ENCODE peak calls at places on chromosomes 6 and 20, in nine cellular contexts. One of them, this sample, is unnamed. For H3K4me1, the result is how much of the 10 kb centered on the place peaks cover.

GRCh38 chr20:40359127-40359892 is 329.7 kb downstream of the MAFB start:
- ATAC-seq in lower lobe of right lung: no peak
- ATAC-seq in A549: no peak
- ATAC-seq in upper lobe of left lung: no peak
- ATAC-seq in upper lobe of right lung: no peak
- ATAC-seq in gastrocnemius medialis: no peak
- ATAC-seq in K562: no peak
- ATAC-seq in RWPE2: no peak
- ATAC-seq in Panc1: no peak
- ATAC-seq in this sample: no peak

GRCh38 chr20:50202677-50203076 is 12.0 kb downstream of the CEBPB start:
- ATAC-seq in upper lobe of left lung: no peak
- ATAC-seq in gastrocnemius medialis: no peak
- ATAC-seq in K562: no peak
- ATAC-seq in lower lobe of right lung: no peak
- ATAC-seq in upper lobe of right lung: no peak
- ATAC-seq in Panc1: no peak
- ATAC-seq in A549: no peak
- ATAC-seq in RWPE2: no peak
- ATAC-seq in this sample: no peak

GRCh38 chr6:119541132-119541905 is 191.8 kb upstream of the MAN1A1 start:
- ATAC-seq in RWPE2: peak
- ATAC-seq in gastrocnemius medialis: peak
- ATAC-seq in K562: peak
- ATAC-seq in A549: peak
- ATAC-seq in upper lobe of left lung: peak
- ATAC-seq in lower lobe of right lung: peak
- ATAC-seq in Panc1: no peak
- ATAC-seq in upper lobe of right lung: peak
- ATAC-seq in this sample: peak

GRCh38 chr20:50413088-50413500 is 97.1 kb upstream of the PTPN1 start:
- ATAC-seq in gastrocnemius medialis: no peak
- ATAC-seq in Panc1: no peak
- ATAC-seq in lower lobe of right lung: no peak
- ATAC-seq in upper lobe of left lung: no peak
- ATAC-seq in A549: no peak
- ATAC-seq in RWPE2: no peak
- ATAC-seq in K562: peak
- ATAC-seq in upper lobe of right lung: no peak
- ATAC-seq in this sample: no peak

GRCh38 chr20:57573893-57574292 is 13.0 kb downstream of the PCK1 start:
- ATAC-seq in A549: peak
- ATAC-seq in upper lobe of left lung: no peak
- ATAC-seq in lower lobe of right lung: no peak
- ATAC-seq in RWPE2: no peak
- ATAC-seq in gastrocnemius medialis: no peak
- ATAC-seq in K562: peak
- ATAC-seq in Panc1: no peak
- ATAC-seq in upper lobe of right lung: peak
- ATAC-seq in this sample: no peak

GRCh38 chr6:167975449-167975848 is 22.0 kb upstream of the KIF25 start:
- ATAC-seq in upper lobe of right lung: no peak
- ATAC-seq in RWPE2: no peak
- ATAC-seq in A549: no peak
- ATAC-seq in upper lobe of left lung: peak
- ATAC-seq in K562: no peak
- ATAC-seq in gastrocnemius medialis: peak
- ATAC-seq in Panc1: peak
- ATAC-seq in lower lobe of right lung: no peak
- ATAC-seq in this sample: no peak

GRCh38 chr6:43861212-43861918 is 91.4 kb downstream of the VEGFA start:
- ATAC-seq in upper lobe of left lung: no peak
- ATAC-seq in Panc1: no peak
- ATAC-seq in upper lobe of right lung: no peak
- ATAC-seq in lower lobe of right lung: no peak
- ATAC-seq in gastrocnemius medialis: no peak
- ATAC-seq in A549: no peak
- ATAC-seq in K562: no peak
- ATAC-seq in RWPE2: no peak
- ATAC-seq in this sample: no peak

GRCh38 chr20:38260378-38261053 is at the start of gene KIAA1755:
- ATAC-seq in K562: no peak
- ATAC-seq in Panc1: peak
- ATAC-seq in gastrocnemius medialis: no peak
- ATAC-seq in lower lobe of right lung: peak
- ATAC-seq in upper lobe of left lung: peak
- ATAC-seq in A549: no peak
- ATAC-seq in upper lobe of right lung: peak
- ATAC-seq in RWPE2: peak
- ATAC-seq in this sample: peak

GRCh38 chr20:18794428-18794787 is 19.2 kb upstream of the SCP2D1 start:
- ATAC-seq in Panc1: no peak
- ATAC-seq in A549: no peak
- ATAC-seq in K562: no peak
- ATAC-seq in lower lobe of right lung: no peak
- ATAC-seq in upper lobe of left lung: no peak
- ATAC-seq in upper lobe of right lung: no peak
- ATAC-seq in RWPE2: peak
- ATAC-seq in gastrocnemius medialis: peak
- ATAC-seq in this sample: no peak

GRCh38 chr6:40550096-40550731 is 37.0 kb downstream of the LRFN2 start:
- ATAC-seq in A549: no peak
- ATAC-seq in lower lobe of right lung: peak
- ATAC-seq in RWPE2: no peak
- ATAC-seq in K562: peak
- ATAC-seq in upper lobe of right lung: peak
- ATAC-seq in upper lobe of left lung: peak
- ATAC-seq in gastrocnemius medialis: no peak
- ATAC-seq in Panc1: no peak
- ATAC-seq in this sample: no peak

GRCh38 chr6:93419304-93420162 is at the start of gene EPHA7:
- ATAC-seq in RWPE2: peak
- ATAC-seq in lower lobe of right lung: peak
- ATAC-seq in A549: peak
- ATAC-seq in gastrocnemius medialis: peak
- ATAC-seq in Panc1: peak
- ATAC-seq in K562: peak
- ATAC-seq in upper lobe of right lung: peak
- ATAC-seq in upper lobe of left lung: peak
- ATAC-seq in this sample: peak

GRCh38 chr6:38518511-38519304 is 121.0 kb downstream of the BTBD9 start:
- ATAC-seq in gastrocnemius medialis: no peak
- ATAC-seq in Panc1: no peak
- ATAC-seq in K562: no peak
- ATAC-seq in A549: no peak
- ATAC-seq in upper lobe of right lung: no peak
- ATAC-seq in lower lobe of right lung: no peak
- ATAC-seq in upper lobe of left lung: no peak
- ATAC-seq in RWPE2: no peak
- ATAC-seq in this sample: no peak

GRCh38 chr20:4797275-4797674 is 75.6 kb downstream of the PRND start:
- ATAC-seq in gastrocnemius medialis: no peak
- ATAC-seq in upper lobe of left lung: no peak
- ATAC-seq in A549: no peak
- ATAC-seq in K562: no peak
- ATAC-seq in upper lobe of right lung: no peak
- ATAC-seq in lower lobe of right lung: no peak
- ATAC-seq in RWPE2: no peak
- ATAC-seq in Panc1: no peak
- ATAC-seq in this sample: no peak

GRCh38 chr6:87658516-87658915 is 43.5 kb downstream of the AKIRIN2 start:
- ATAC-seq in upper lobe of left lung: no peak
- ATAC-seq in gastrocnemius medialis: no peak
- ATAC-seq in K562: no peak
- ATAC-seq in lower lobe of right lung: no peak
- ATAC-seq in Panc1: no peak
- ATAC-seq in upper lobe of right lung: no peak
- ATAC-seq in A549: no peak
- ATAC-seq in RWPE2: no peak
- ATAC-seq in this sample: no peak

GRCh38 chr6:32126880-32127279 is 1.2 kb downstream of the ATF6B start:
- ATAC-seq in K562: no peak
- ATAC-seq in Panc1: no peak
- ATAC-seq in gastrocnemius medialis: no peak
- ATAC-seq in A549: no peak
- ATAC-seq in lower lobe of right lung: no peak
- ATAC-seq in RWPE2: no peak
- ATAC-seq in upper lobe of left lung: no peak
- ATAC-seq in upper lobe of right lung: no peak
- ATAC-seq in this sample: no peak

GRCh38 chr6:26554669-26555504 is 16.7 kb downstream of the HMGN4 start:
- ATAC-seq in upper lobe of left lung: peak
- ATAC-seq in RWPE2: peak
- ATAC-seq in upper lobe of right lung: no peak
- ATAC-seq in A549: no peak
- ATAC-seq in lower lobe of right lung: no peak
- ATAC-seq in gastrocnemius medialis: no peak
- ATAC-seq in K562: peak
- ATAC-seq in Panc1: peak
- ATAC-seq in this sample: no peak

GRCh38 chr6:132893772-132894490 is 79.6 kb downstream of the RPS12 start:
- ATAC-seq in upper lobe of left lung: no peak
- ATAC-seq in K562: no peak
- ATAC-seq in lower lobe of right lung: no peak
- ATAC-seq in RWPE2: no peak
- ATAC-seq in upper lobe of right lung: no peak
- ATAC-seq in A549: no peak
- ATAC-seq in gastrocnemius medialis: no peak
- ATAC-seq in Panc1: no peak
- ATAC-seq in this sample: no peak

GRCh38 chr20:60009826-60010616 is 51.8 kb downstream of the CDH26 start:
- ATAC-seq in upper lobe of left lung: no peak
- ATAC-seq in Panc1: no peak
- ATAC-seq in K562: peak
- ATAC-seq in upper lobe of right lung: peak
- ATAC-seq in gastrocnemius medialis: no peak
- ATAC-seq in RWPE2: peak
- ATAC-seq in A549: no peak
- ATAC-seq in lower lobe of right lung: no peak
- ATAC-seq in this sample: no peak

DNA sequence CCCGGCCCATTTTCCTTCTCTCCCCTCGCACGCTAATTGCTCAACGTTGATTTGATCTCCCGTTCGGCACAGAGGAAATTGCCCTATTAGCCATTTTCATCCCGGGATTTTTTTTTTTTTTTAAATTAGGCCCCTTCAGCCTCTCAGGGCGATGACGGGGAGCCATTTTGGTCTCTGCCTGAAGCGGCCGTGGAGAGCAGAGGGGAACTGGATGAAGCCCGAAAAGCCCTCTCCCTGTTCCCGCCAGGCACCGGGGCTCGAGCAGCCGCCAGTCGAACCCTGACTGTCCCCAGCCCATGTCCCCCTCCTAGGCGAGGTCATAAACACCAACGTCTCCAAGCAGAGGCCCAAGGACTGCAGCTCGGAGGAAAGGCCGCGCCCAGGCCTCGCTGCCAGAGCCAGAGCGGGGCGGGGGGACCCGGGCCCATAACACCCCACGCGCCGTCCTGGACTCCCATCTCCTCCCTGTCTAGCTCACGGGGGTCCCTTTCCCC is 44.7 kb downstream of the MDFI start:
- ATAC-seq in A549: no peak
- ATAC-seq in RWPE2: no peak
- ATAC-seq in upper lobe of left lung: peak
- ATAC-seq in gastrocnemius medialis: no peak
- ATAC-seq in upper lobe of right lung: no peak
- ATAC-seq in Panc1: no peak
- ATAC-seq in lower lobe of right lung: peak
- ATAC-seq in K562: peak
- ATAC-seq in this sample: no peak
- H3K4me3 ChIP-seq in A549: no peak
- H3K4me3 ChIP-seq in RWPE2: no peak
- H3K4me3 ChIP-seq in upper lobe of left lung: no peak
- H3K4me3 ChIP-seq in gastrocnemius medialis: peak
- H3K4me3 ChIP-seq in upper lobe of right lung: peak
- H3K4me3 ChIP-seq in Panc1: no peak
- H3K4me3 ChIP-seq in lower lobe of right lung: peak
- H3K4me3 ChIP-seq in K562: no peak
- H3K4me3 ChIP-seq in this sample: peak

GRCh38 chr6:129432738-129433137 is 277.2 kb downstream of the ARHGAP18 start:
- ATAC-seq in RWPE2: peak
- ATAC-seq in gastrocnemius medialis: no peak
- ATAC-seq in upper lobe of left lung: no peak
- ATAC-seq in Panc1: no peak
- ATAC-seq in upper lobe of right lung: no peak
- ATAC-seq in lower lobe of right lung: no peak
- ATAC-seq in K562: peak
- ATAC-seq in A549: peak
- ATAC-seq in this sample: no peak
- TF ChIP-seq CTCF in RWPE2: peak
- TF ChIP-seq CTCF in gastrocnemius medialis: no peak
- TF ChIP-seq CTCF in upper lobe of left lung: no peak
- TF ChIP-seq CTCF in Panc1: peak
- TF ChIP-seq CTCF in upper lobe of right lung: no peak
- TF ChIP-seq CTCF in lower lobe of right lung: no peak
- TF ChIP-seq CTCF in K562: no peak
- TF ChIP-seq CTCF in A549: no peak
- TF ChIP-seq CTCF in this sample: no peak

DNA sequence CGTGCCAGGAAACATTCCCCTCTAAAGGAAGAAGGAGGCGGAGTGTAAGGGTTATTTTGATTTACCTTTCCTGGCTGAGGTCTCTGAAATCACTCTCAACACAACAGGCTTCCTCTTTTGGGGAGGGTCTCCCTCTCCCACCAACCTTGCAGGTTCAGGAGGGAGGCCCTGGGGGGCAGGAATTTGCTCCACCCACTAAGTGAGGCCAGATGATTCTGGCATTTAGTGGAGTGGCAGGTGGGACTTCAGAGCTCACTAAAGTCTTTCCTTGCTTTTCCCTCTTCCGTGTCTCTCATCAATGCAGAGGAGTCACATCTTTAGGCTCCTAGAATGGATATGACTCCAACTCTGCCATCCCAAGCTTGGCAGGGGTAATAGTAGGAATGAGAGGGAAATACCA is 168.7 kb downstream of the BCAS1 start:
- ATAC-seq in A549: no peak
- ATAC-seq in RWPE2: no peak
- ATAC-seq in upper lobe of right lung: no peak
- ATAC-seq in gastrocnemius medialis: no peak
- ATAC-seq in upper lobe of left lung: no peak
- ATAC-seq in K562: no peak
- ATAC-seq in lower lobe of right lung: no peak
- ATAC-seq in Panc1: no peak
- ATAC-seq in this sample: no peak
- H3K4me1 ChIP-seq in A549: half or more
- H3K4me1 ChIP-seq in RWPE2: half or more
- H3K4me1 ChIP-seq in upper lobe of right lung: under half
- H3K4me1 ChIP-seq in gastrocnemius medialis: under half
- H3K4me1 ChIP-seq in upper lobe of left lung: under half
- H3K4me1 ChIP-seq in K562: under half
- H3K4me1 ChIP-seq in lower lobe of right lung: under half
- H3K4me1 ChIP-seq in Panc1: half or more
- H3K4me1 ChIP-seq in this sample: under half

DNA sequence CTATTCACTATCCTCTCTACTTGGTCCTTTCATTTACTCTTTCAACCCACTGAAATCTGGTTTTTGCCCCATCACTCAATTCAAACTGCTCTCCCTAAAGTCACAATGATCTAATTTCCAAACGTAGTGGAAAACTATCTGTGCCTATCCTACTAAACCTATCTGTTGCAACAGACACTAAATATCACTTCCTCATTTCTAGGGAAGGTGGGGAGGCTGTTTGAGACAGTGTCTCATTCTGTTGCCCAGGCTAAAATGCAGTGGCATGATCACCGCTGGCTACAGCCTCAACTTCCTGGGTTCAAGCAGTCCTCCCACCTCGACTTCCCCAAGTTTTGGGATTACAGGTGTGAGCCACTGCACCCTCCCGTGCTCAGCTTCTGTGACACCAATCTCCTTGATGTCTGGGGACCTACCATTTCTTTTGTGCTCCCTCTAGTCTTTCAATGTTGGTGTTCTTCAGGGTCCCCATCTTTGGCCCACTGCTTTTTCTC is 8.8 kb downstream of the RANBP9 start:
- ATAC-seq in upper lobe of right lung: peak
- ATAC-seq in A549: no peak
- ATAC-seq in gastrocnemius medialis: no peak
- ATAC-seq in K562: peak
- ATAC-seq in upper lobe of left lung: peak
- ATAC-seq in RWPE2: no peak
- ATAC-seq in lower lobe of right lung: peak
- ATAC-seq in Panc1: no peak
- ATAC-seq in this sample: no peak
- H3K4me3 ChIP-seq in upper lobe of right lung: no peak
- H3K4me3 ChIP-seq in A549: no peak
- H3K4me3 ChIP-seq in gastrocnemius medialis: no peak
- H3K4me3 ChIP-seq in K562: no peak
- H3K4me3 ChIP-seq in upper lobe of left lung: no peak
- H3K4me3 ChIP-seq in RWPE2: no peak
- H3K4me3 ChIP-seq in lower lobe of right lung: no peak
- H3K4me3 ChIP-seq in Panc1: no peak
- H3K4me3 ChIP-seq in this sample: no peak